ENCODE peak calls at places on chromosomes 2 and 18, in five cellular contexts. L is heart left ventricle, G is stomach, Z is thyroid gland, D is breast epithelium. S is an unnamed sample.

GRCh38 chr18:45755936-45756335 is 32.0 kb downstream of the SLC14A1 start:
- DNase-seq in Z (peak; percentile 37), L (peak; percentile 83), G (peak; percentile 29), D (peak; percentile 54), S (no peak)

GRCh38 chr2:173631123-173631450 is 276.4 kb downstream of the CDCA7 start:
- DNase-seq in L (peak; percentile 21), Z (no peak), G (no peak), D (no peak), S (no peak)

GRCh38 chr18:3715223-3716080 is 265.5 kb downstream of the TGIF1 start:
- DNase-seq in L (no peak), Z (no peak), G (no peak), D (no peak), S (no peak)

GRCh38 chr18:79519751-79520472 is 124.2 kb downstream of the NFATC1 start:
- DNase-seq in L (no peak), D (peak; percentile 45), G (no peak), Z (no peak), S (no peak)

GRCh38 chr2:150681120-150681796 is 193.8 kb upstream of the RND3 start:
- DNase-seq in D (no peak), L (no peak), Z (no peak), G (no peak), S (no peak)

GRCh38 chr2:64992990-64993389 is 3.8 kb downstream of the SLC1A4 start:
- DNase-seq in Z (no peak), D (no peak), G (no peak), L (no peak), S (no peak)

GRCh38 chr18:8952796-8953760 is 149.4 kb upstream of the NDUFV2 start:
- DNase-seq in D (no peak), L (no peak), G (no peak), Z (no peak), S (no peak)

GRCh38 chr2:26612522-26613240 is 28.5 kb downstream of the CIB4 start:
- DNase-seq in G (no peak), L (peak; percentile 63), Z (peak; percentile 47), D (no peak), S (peak; percentile 59)

GRCh38 chr2:239644016-239644415 is 243.2 kb upstream of the HDAC4 start:
- DNase-seq in D (no peak), G (no peak), Z (no peak), L (no peak), S (no peak)

GRCh38 chr2:84719434-84719833 is 161.4 kb downstream of the TRABD2A start:
- DNase-seq in D (no peak), Z (peak; percentile 48), L (no peak), G (no peak), S (no peak)

GRCh38 chr2:29544031-29544430 is 377.4 kb downstream of the ALK start:
- DNase-seq in L (no peak), G (no peak), D (no peak), Z (no peak), S (no peak)

GRCh38 chr2:208311321-208311720 is 45.3 kb downstream of the PIKFYVE start:
- DNase-seq in Z (no peak), G (no peak), D (no peak), L (no peak), S (no peak)

GRCh38 chr2:239159476-239159911 is 241.3 kb downstream of the HDAC4 start:
- DNase-seq in L (no peak), G (peak; percentile 16), D (peak; percentile 25), Z (no peak), S (peak; percentile 36)

GRCh38 chr2:113848758-113849460 is 41.0 kb upstream of the ACTR3 start:
- DNase-seq in G (no peak), Z (no peak), D (no peak), L (no peak), S (no peak)

GRCh38 chr18:50338122-50338521 is 36.7 kb upstream of the SKA1 start:
- DNase-seq in Z (no peak), G (no peak), D (no peak), L (no peak), S (no peak)

GRCh38 chr2:152054593-152054992 is 44.3 kb downstream of the CACNB4 start:
- DNase-seq in G (no peak), Z (no peak), D (no peak), L (no peak), S (no peak)

GRCh38 chr2:36333350-36334012 is 22.1 kb upstream of the CRIM1 start:
- DNase-seq in L (no peak), Z (no peak), G (no peak), D (no peak), S (no peak)

GRCh38 chr18:39799010-39799409 is 2156.0 kb upstream of the PIK3C3 start:
- DNase-seq in G (no peak), D (no peak), L (no peak), Z (no peak), S (no peak)

GRCh38 chr18:22169889-22170420 is 566 bp downstream of the GATA6 start:
- DNase-seq in L (peak; percentile 69), G (no peak), Z (peak; percentile 58), D (no peak), S (no peak)

GRCh38 chr18:22170421-22171262 is 1.3 kb downstream of the GATA6 start:
- DNase-seq in L (peak; percentile 76), Z (peak; percentile 67), D (peak; percentile 68), G (no peak), S (peak; percentile 70)

GRCh38 chr18:22172594-22173049 is 3.2 kb downstream of the GATA6 start:
- DNase-seq in Z (peak; percentile 15), D (no peak), G (no peak), L (no peak), S (no peak)

GRCh38 chr18:22171839-22172582 is 2.6 kb downstream of the GATA6 start:
- DNase-seq in D (no peak), L (no peak), G (no peak), Z (no peak), S (no peak)

GRCh38 chr18:22171263-22171838 is 2.0 kb downstream of the GATA6 start:
- DNase-seq in D (no peak), Z (peak; percentile 18), L (no peak), G (no peak), S (no peak)
- H3K27me3 ChIP-seq in D (no peaks in the 10 kb centered on the region), Z (peaks cover 21% of the 10 kb centered on the region), L (no peaks in the 10 kb centered on the region), G (peaks cover 59% of the 10 kb centered on the region), S (no peaks in the 10 kb centered on the region)

DNA sequence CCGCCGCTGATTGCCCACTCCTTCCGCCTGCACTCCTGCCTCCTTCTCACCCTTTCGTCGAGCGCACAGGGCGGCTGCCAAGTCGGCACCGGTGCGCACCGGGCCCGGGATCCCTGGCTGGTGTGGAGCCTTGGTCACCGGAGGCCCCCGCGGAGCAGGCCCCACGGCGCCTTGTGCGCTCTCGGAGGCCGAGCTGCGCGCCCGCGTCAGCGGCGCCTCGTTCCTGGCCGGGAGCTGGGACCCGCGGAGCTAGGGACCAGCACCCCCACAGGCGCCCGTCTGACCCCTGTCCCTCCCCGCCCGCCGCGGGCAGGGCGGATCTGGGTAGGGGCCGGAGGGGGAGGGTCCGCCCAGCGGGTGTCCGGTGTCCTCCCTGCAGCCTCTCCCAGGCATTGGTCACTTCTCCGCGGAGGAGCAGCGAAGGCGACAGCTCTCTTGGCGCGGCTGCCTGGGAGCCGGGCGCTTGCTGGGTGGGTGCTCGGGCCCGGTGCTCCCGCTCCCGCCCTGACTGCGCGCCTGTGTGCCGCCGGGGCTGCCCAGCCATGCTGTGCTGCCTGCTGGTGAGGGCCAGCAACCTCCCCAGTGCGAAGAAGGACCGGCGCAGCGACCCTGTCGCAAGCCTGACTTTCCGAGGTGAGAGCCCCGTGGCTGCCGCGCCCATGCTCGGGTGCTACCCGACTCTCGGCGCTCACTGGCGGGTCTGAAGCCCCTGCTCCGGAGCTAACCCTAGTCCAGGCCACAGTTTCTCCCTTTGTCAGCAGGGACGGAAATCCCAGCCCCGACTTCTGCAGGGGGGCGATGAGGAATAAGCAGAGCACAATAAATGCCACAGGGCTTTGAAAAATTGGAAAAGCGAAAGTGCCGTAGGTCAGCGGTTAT is 13.2 kb downstream of the DYSF start:
- DNase-seq in D (no peak), G (no peak), L (peak; percentile 68), Z (peak; percentile 32), S (peak; percentile 77)
- TF ChIP-seq POLR2A in D (no peak), G (no peak), L (no peak), Z (no peak), S (peak; percentile 33)

GRCh38 chr2:9892236-9892635 is 49.0 kb downstream of the TAF1B start:
- DNase-seq in D (no peak), L (no peak), Z (no peak), G (no peak), S (no peak)

GRCh38 chr2:9895669-9896068 is 52.4 kb downstream of the TAF1B start:
- DNase-seq in L (no peak), D (no peak), Z (no peak), G (no peak), S (no peak)

GRCh38 chr2:9897796-9898195 is 53.7 kb upstream of the GRHL1 start:
- DNase-seq in G (no peak), Z (no peak), D (no peak), L (no peak), S (no peak)

GRCh38 chr2:9896216-9896615 is 52.9 kb downstream of the TAF1B start:
- DNase-seq in L (no peak), G (no peak), Z (no peak), D (no peak), S (no peak)

DNA sequence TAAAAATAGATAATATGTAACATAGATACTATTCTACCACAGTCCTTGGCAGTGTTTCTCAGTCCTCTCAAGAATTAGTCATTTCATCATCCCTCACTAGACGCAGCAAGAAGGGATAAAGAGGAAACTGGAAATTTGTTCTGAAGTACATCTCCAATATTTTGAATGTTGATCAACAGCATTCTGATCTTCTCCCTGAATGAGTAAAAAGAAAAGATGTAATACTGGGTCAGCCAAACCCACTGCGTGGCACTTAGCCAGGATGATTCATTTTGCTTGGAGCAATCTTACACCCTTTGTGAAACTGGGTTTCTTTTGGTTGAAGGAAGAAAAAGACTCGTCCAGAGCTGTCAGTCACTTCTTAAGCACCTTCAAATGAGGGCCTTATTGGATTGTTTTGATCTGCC is 54.1 kb downstream of the TAF1B start:
- DNase-seq in D (peak; percentile 66), Z (peak; percentile 47), G (peak; percentile 64), L (peak; percentile 40), S (no peak)
- H3K4me1 ChIP-seq in D (no peaks in the 10 kb centered on the region), Z (peaks cover 8% of the 10 kb centered on the region), G (peaks cover 11% of the 10 kb centered on the region), L (peaks cover 12% of the 10 kb centered on the region), S (no peaks in the 10 kb centered on the region)

GRCh38 chr18:47251289-47252120 is at the start of gene SKOR2:
- DNase-seq in G (no peak), L (no peak), D (no peak), Z (no peak), S (no peak)

GRCh38 chr18:47250415-47251046 is 929 bp downstream of the SKOR2 start:
- DNase-seq in D (no peak), L (no peak), G (no peak), Z (no peak), S (no peak)

GRCh38 chr18:47253101-47253654 is 1.7 kb upstream of the SKOR2 start:
- DNase-seq in L (no peak), G (no peak), D (no peak), Z (no peak), S (no peak)

GRCh38 chr18:47249602-47250001 is 1.9 kb downstream of the SKOR2 start:
- DNase-seq in D (no peak), Z (no peak), G (no peak), L (no peak), S (no peak)

DNA sequence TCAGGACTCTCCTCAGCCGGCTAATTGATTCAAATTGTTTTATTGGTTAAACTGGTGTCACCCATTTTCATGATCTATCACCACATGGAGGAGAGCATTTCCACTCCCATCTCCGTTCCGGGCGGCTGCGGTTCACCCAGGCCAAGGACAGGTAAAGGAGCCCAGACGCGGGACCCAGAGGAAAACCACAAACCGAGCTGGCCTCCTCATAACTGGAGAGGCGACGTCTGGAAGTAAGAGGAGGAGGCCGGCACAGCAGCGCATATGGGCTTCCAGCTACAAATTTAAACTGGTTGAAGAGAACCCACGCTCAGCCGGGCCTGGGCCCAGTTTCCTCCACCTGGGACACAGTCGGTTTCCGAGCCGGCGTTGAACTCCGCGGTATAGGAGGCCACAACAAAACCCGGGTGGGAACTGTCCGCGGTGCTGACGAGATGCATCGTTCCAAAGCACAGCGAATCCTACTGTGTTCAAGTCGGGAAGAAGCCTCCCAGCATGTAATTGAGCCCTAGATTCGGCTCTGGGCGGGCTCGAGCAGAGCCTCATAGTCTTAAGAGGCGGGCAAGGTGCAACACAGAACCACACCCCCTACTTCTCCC is 3.0 kb upstream of the SKOR2 start:
- DNase-seq in L (peak; percentile 42), D (no peak), G (no peak), Z (peak; percentile 71), S (no peak)
- H3K27me3 ChIP-seq in L (peaks cover 68% of the 10 kb centered on the region), D (peaks cover 2% of the 10 kb centered on the region), G (peaks cover 74% of the 10 kb centered on the region), Z (peaks cover 33% of the 10 kb centered on the region), S (peaks cover 41% of the 10 kb centered on the region)